ENCODE peak calls at places on chromosomes 12 and 14, in five cellular contexts. One of them, this sample, is unnamed.

GRCh38 chr12:78725951-78726550 is 138.5 kb upstream of the SYT1 start:
- DNase-seq in left lung: no peak
- DNase-seq in testis: no peak
- DNase-seq in tibial nerve: no peak
- DNase-seq in MM.1S: no peak
- DNase-seq in this sample: no peak

GRCh38 chr14:64213079-64213478 is 81.1 kb downstream of the ESR2 start:
- DNase-seq in tibial nerve: no peak
- DNase-seq in left lung: peak; percentile 60
- DNase-seq in testis: peak; percentile 9
- DNase-seq in MM.1S: no peak
- DNase-seq in this sample: no peak

GRCh38 chr12:7130791-7131501 is 775 bp downstream of the CLSTN3 start:
- DNase-seq in tibial nerve: peak; percentile 34
- DNase-seq in left lung: peak; percentile 72
- DNase-seq in MM.1S: peak; percentile 68
- DNase-seq in testis: peak; percentile 73
- DNase-seq in this sample: no peak

GRCh38 chr12:25715147-25715546 is 162.1 kb upstream of the LMNTD1 start:
- DNase-seq in tibial nerve: no peak
- DNase-seq in testis: no peak
- DNase-seq in MM.1S: no peak
- DNase-seq in left lung: no peak
- DNase-seq in this sample: no peak

GRCh38 chr12:8493084-8493483 is 20.2 kb upstream of the CLEC4D start:
- DNase-seq in left lung: peak; percentile 51
- DNase-seq in MM.1S: peak; percentile 79
- DNase-seq in tibial nerve: peak; percentile 23
- DNase-seq in testis: no peak
- DNase-seq in this sample: peak; percentile 17

GRCh38 chr14:73235531-73236155 is 1.7 kb upstream of the PAPLN start:
- DNase-seq in tibial nerve: no peak
- DNase-seq in left lung: no peak
- DNase-seq in MM.1S: no peak
- DNase-seq in testis: peak; percentile 71
- DNase-seq in this sample: no peak

GRCh38 chr14:44339256-44339655 is 167.8 kb downstream of the FSCB start:
- DNase-seq in tibial nerve: no peak
- DNase-seq in left lung: no peak
- DNase-seq in testis: no peak
- DNase-seq in MM.1S: no peak
- DNase-seq in this sample: no peak

GRCh38 chr12:57552692-57553321 is 3.0 kb downstream of the KIF5A start:
- DNase-seq in MM.1S: no peak
- DNase-seq in tibial nerve: no peak
- DNase-seq in testis: no peak
- DNase-seq in left lung: no peak
- DNase-seq in this sample: no peak

GRCh38 chr12:120640840-120641833 is 711 bp downstream of the CABP1 start:
- DNase-seq in left lung: peak; percentile 49
- DNase-seq in testis: peak; percentile 65
- DNase-seq in MM.1S: peak; percentile 47
- DNase-seq in tibial nerve: no peak
- DNase-seq in this sample: peak; percentile 32

GRCh38 chr12:93851245-93851665 is 174.1 kb downstream of the CRADD start:
- DNase-seq in tibial nerve: no peak
- DNase-seq in MM.1S: no peak
- DNase-seq in testis: no peak
- DNase-seq in left lung: no peak
- DNase-seq in this sample: no peak

GRCh38 chr14:50531595-50532501 is 521 bp downstream of the MAP4K5 start:
- DNase-seq in testis: peak; percentile 75
- DNase-seq in left lung: peak; percentile 61
- DNase-seq in MM.1S: peak; percentile 29
- DNase-seq in tibial nerve: peak; percentile 35
- DNase-seq in this sample: peak; percentile 25

GRCh38 chr14:90811641-90812040 is 4.6 kb downstream of the TTC7B start:
- DNase-seq in left lung: no peak
- DNase-seq in MM.1S: no peak
- DNase-seq in testis: no peak
- DNase-seq in tibial nerve: no peak
- DNase-seq in this sample: no peak

GRCh38 chr14:95056476-95056875 is 100.9 kb downstream of the DICER1 start:
- DNase-seq in testis: no peak
- DNase-seq in left lung: no peak
- DNase-seq in tibial nerve: no peak
- DNase-seq in MM.1S: no peak
- DNase-seq in this sample: no peak

GRCh38 chr14:74048291-74048690 is 29.1 kb downstream of the BBOF1 start:
- DNase-seq in MM.1S: no peak
- DNase-seq in testis: no peak
- DNase-seq in left lung: no peak
- DNase-seq in tibial nerve: no peak
- DNase-seq in this sample: no peak

GRCh38 chr14:62126885-62127478 is 364.8 kb downstream of the SNAPC1 start:
- DNase-seq in testis: no peak
- DNase-seq in tibial nerve: peak; percentile 31
- DNase-seq in MM.1S: peak; percentile 45
- DNase-seq in left lung: no peak
- DNase-seq in this sample: peak; percentile 5

GRCh38 chr12:42617622-42618021 is 28.1 kb upstream of the PRICKLE1 start:
- DNase-seq in left lung: no peak
- DNase-seq in MM.1S: no peak
- DNase-seq in testis: no peak
- DNase-seq in tibial nerve: no peak
- DNase-seq in this sample: no peak

GRCh38 chr12:6827982-6828670 is at the start of gene P3H3:
- DNase-seq in left lung: no peak
- DNase-seq in testis: peak; percentile 43
- DNase-seq in tibial nerve: no peak
- DNase-seq in MM.1S: no peak
- DNase-seq in this sample: peak; percentile 50

GRCh38 chr12:27094726-27095125 is 12.3 kb upstream of the C12orf71 start:
- DNase-seq in tibial nerve: no peak
- DNase-seq in left lung: no peak
- DNase-seq in testis: no peak
- DNase-seq in MM.1S: no peak
- DNase-seq in this sample: no peak

GRCh38 chr12:87413784-87414183 is 615.4 kb downstream of the C12orf50 start:
- DNase-seq in testis: no peak
- DNase-seq in MM.1S: no peak
- DNase-seq in left lung: no peak
- DNase-seq in tibial nerve: no peak
- DNase-seq in this sample: no peak

GRCh38 chr12:5515458-5515857 is 83.5 kb downstream of the NTF3 start:
- DNase-seq in left lung: no peak
- DNase-seq in testis: no peak
- DNase-seq in tibial nerve: no peak
- DNase-seq in MM.1S: no peak
- DNase-seq in this sample: no peak

GRCh38 chr12:131129839-131130238 is 176.1 kb downstream of the ADGRD1 start:
- DNase-seq in testis: no peak
- DNase-seq in MM.1S: no peak
- DNase-seq in left lung: no peak
- DNase-seq in tibial nerve: no peak
- DNase-seq in this sample: no peak

GRCh38 chr14:53389207-53389606 is 236.1 kb upstream of the DDHD1 start:
- DNase-seq in MM.1S: no peak
- DNase-seq in left lung: no peak
- DNase-seq in testis: no peak
- DNase-seq in tibial nerve: no peak
- DNase-seq in this sample: no peak

GRCh38 chr12:119964876-119965275 is 24.2 kb upstream of the BICDL1 start:
- DNase-seq in left lung: no peak
- DNase-seq in MM.1S: no peak
- DNase-seq in testis: no peak
- DNase-seq in tibial nerve: no peak
- DNase-seq in this sample: no peak

GRCh38 chr12:84811291-84811690 is 101.3 kb downstream of the SLC6A15 start:
- DNase-seq in testis: no peak
- DNase-seq in MM.1S: no peak
- DNase-seq in left lung: no peak
- DNase-seq in tibial nerve: no peak
- DNase-seq in this sample: no peak

GRCh38 chr12:11089246-11089645 is 2.9 kb downstream of the TAS2R43 start:
- DNase-seq in left lung: no peak
- DNase-seq in testis: no peak
- DNase-seq in tibial nerve: no peak
- DNase-seq in MM.1S: no peak
- DNase-seq in this sample: no peak

GRCh38 chr14:68564826-68565760 is 227.8 kb downstream of the ZFP36L1 start:
- DNase-seq in testis: no peak
- DNase-seq in MM.1S: no peak
- DNase-seq in tibial nerve: no peak
- DNase-seq in left lung: peak; percentile 36
- DNase-seq in this sample: no peak

GRCh38 chr12:112018571-112019237 is 5.5 kb downstream of the ERP29 start:
- DNase-seq in left lung: no peak
- DNase-seq in MM.1S: no peak
- DNase-seq in tibial nerve: no peak
- DNase-seq in testis: no peak
- DNase-seq in this sample: no peak

GRCh38 chr12:15157200-15157599 is 64.0 kb downstream of the RERG start:
- DNase-seq in testis: no peak
- DNase-seq in tibial nerve: no peak
- DNase-seq in MM.1S: no peak
- DNase-seq in left lung: no peak
- DNase-seq in this sample: no peak

GRCh38 chr12:24424889-24425600 is 475.6 kb upstream of the SOX5 start:
- DNase-seq in left lung: no peak
- DNase-seq in MM.1S: no peak
- DNase-seq in testis: no peak
- DNase-seq in tibial nerve: no peak
- DNase-seq in this sample: no peak

GRCh38 chr12:120264511-120265202 is 873 bp downstream of the PXN start:
- DNase-seq in testis: no peak
- DNase-seq in tibial nerve: no peak
- DNase-seq in left lung: no peak
- DNase-seq in MM.1S: no peak
- DNase-seq in this sample: no peak

GRCh38 chr12:47141459-47141858 is 61.7 kb upstream of the AMIGO2 start:
- DNase-seq in MM.1S: no peak
- DNase-seq in testis: no peak
- DNase-seq in tibial nerve: no peak
- DNase-seq in left lung: no peak
- DNase-seq in this sample: no peak

GRCh38 chr12:105120551-105120950 is 13.0 kb downstream of the WASHC4 start:
- DNase-seq in tibial nerve: no peak
- DNase-seq in left lung: no peak
- DNase-seq in testis: no peak
- DNase-seq in MM.1S: no peak
- DNase-seq in this sample: no peak

DNA sequence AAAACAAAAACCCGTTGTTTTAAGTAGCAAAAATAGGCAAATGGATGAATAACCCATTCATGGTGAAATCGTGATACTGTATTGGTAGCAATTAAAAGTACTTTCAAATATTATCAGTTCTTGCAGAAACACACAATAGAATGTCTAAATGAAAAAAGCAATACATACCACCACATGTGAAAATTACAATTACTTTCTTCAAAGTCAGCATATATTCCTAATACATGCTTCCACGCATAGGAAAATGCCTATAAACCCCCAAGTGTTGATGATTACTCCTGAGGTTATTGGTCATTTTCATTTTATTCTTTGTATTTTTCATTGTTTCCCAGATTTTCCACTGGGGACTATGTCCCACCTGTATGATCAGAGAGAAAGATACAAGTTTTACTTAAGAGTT is 15.2 kb downstream of the DDX55 start:
- DNase-seq in left lung: no peak
- DNase-seq in MM.1S: no peak
- DNase-seq in tibial nerve: no peak
- DNase-seq in testis: no peak
- DNase-seq in this sample: no peak
- TF ChIP-seq CTCF in left lung: no peak
- TF ChIP-seq CTCF in MM.1S: no peak
- TF ChIP-seq CTCF in tibial nerve: no peak
- TF ChIP-seq CTCF in testis: no peak
- TF ChIP-seq CTCF in this sample: no peak

DNA sequence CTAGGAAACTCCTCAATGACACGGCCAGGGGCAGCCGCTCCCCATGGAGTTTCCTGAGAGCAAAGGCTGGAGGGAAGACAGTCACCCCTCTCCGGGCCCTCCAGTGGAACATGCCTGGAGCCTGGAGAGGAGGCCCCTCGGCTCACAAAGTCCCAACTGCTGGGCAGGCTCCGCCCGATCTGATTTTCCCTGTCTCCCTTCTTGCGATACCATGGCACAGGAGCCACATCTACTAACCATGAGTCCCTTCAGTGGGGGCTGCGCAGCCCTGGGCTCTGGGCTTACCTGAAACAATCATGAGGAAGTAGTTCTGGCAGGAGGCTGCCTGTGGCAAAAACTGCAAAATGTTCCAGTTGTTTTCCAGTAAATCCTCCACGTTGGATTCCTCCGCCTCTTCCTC is 15.3 kb downstream of the P2RX2 start:
- DNase-seq in tibial nerve: no peak
- DNase-seq in MM.1S: no peak
- DNase-seq in left lung: peak; percentile 25
- DNase-seq in testis: no peak
- DNase-seq in this sample: no peak
- H3K4me1 ChIP-seq in tibial nerve: no peaks in the 10 kb centered on the region
- H3K4me1 ChIP-seq in MM.1S: no peaks in the 10 kb centered on the region
- H3K4me1 ChIP-seq in left lung: no peaks in the 10 kb centered on the region
- H3K4me1 ChIP-seq in testis: no peaks in the 10 kb centered on the region
- H3K4me1 ChIP-seq in this sample: no peaks in the 10 kb centered on the region

GRCh38 chr14:93115920-93116675 is at the start of gene ITPK1:
- DNase-seq in left lung: peak; percentile 53
- DNase-seq in tibial nerve: peak; percentile 22
- DNase-seq in testis: peak; percentile 56
- DNase-seq in MM.1S: peak; percentile 46
- DNase-seq in this sample: peak; percentile 64
- TF ChIP-seq CTCF in left lung: peak; percentile 39
- TF ChIP-seq CTCF in tibial nerve: peak; percentile 7
- TF ChIP-seq CTCF in testis: no peak
- TF ChIP-seq CTCF in MM.1S: no peak
- TF ChIP-seq CTCF in this sample: peak; percentile 10

DNA sequence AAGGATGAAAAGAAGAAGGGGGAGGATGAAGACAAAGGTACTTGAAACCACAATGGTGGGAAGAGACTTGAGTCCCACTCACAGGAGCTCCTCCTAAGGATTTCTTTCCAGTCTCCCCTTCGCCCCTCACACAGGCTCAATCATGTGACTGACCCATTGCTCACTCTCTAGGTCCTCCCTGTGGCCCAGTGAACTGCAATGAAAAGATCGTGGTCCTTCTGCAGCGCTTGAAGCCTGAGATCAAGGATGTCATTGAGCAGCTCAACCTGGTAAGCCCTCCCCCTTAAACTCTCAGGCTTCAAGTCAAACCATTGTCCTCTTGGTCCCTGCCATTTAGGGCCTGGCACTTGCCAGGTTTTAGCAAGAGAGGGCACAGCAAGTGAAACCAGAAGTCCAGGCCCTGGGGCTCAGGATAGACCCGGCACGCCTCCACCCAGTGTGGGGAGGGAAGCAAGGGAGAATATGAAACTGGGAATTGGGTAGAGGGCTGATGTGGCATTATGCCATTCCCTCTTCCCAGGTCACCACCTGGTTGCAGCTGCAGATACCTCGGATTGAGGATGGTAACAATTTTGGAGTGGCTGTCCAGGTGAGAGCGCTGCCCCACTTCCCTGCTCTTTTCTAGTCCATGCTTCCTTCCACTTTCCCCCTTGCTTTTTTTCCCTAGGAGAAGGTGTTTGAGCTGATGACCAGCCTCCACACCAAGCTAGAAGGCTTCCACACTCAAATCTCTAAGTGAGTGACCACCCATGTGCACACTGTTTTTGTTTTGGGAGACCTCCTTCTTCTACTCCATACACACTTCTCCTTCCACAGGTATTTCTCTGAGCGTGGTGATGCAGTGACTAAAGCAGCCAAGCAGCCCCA is 1.8 kb downstream of the PSME1 start:
- DNase-seq in MM.1S: no peak
- DNase-seq in tibial nerve: no peak
- DNase-seq in testis: no peak
- DNase-seq in left lung: no peak
- DNase-seq in this sample: no peak
- H3K4me1 ChIP-seq in MM.1S: peaks cover 11% of the 10 kb centered on the region
- H3K4me1 ChIP-seq in tibial nerve: peaks cover 37% of the 10 kb centered on the region
- H3K4me1 ChIP-seq in testis: peaks cover 24% of the 10 kb centered on the region
- H3K4me1 ChIP-seq in left lung: peaks cover 18% of the 10 kb centered on the region
- H3K4me1 ChIP-seq in this sample: peaks cover 34% of the 10 kb centered on the region

This sample was measured in heart right ventricle.